ENCODE peak calls at places on chromosomes 6 and 20, in seven cellular contexts. A is neural progenitor cell, L is HCT116, H is MM.1S, U is PC-3, R is GM23248, Q is GM23338. M is an unnamed sample.

GRCh38 chr20:58372836-58373235 is 16.2 kb upstream of the VAPB start:
- DNase-seq in R (no peak), A (peak), U (peak), Q (peak), L (no peak), H (no peak), M (peak)

GRCh38 chr6:133595076-133595868 is 293.6 kb upstream of the TCF21 start:
- DNase-seq in A (no peak), H (no peak), L (no peak), U (peak), R (peak), Q (no peak), M (peak)

GRCh38 chr6:8530775-8531435 is 95.6 kb upstream of the SLC35B3 start:
- DNase-seq in L (no peak), U (no peak), Q (peak), A (peak), H (no peak), R (no peak), M (no peak)

GRCh38 chr6:125507987-125508655 is 206.4 kb upstream of the HDDC2 start:
- DNase-seq in R (peak), L (no peak), Q (no peak), U (no peak), A (no peak), H (peak), M (peak)

GRCh38 chr20:57716202-57716601 is 6.4 kb upstream of the PMEPA1 start:
- DNase-seq in Q (no peak), H (no peak), A (no peak), R (peak), U (peak), L (no peak), M (no peak)

GRCh38 chr20:37195018-37195417 is 15.7 kb upstream of the MROH8 start:
- DNase-seq in U (no peak), A (no peak), Q (no peak), H (no peak), L (no peak), R (no peak), M (no peak)

GRCh38 chr6:4961322-4962168 is 42.3 kb downstream of the RPP40 start:
- DNase-seq in R (peak), U (peak), Q (no peak), H (no peak), A (no peak), L (no peak), M (no peak)

GRCh38 chr6:144898052-144898689 is 613.0 kb downstream of the UTRN start:
- DNase-seq in Q (no peak), L (peak), U (peak), R (peak), H (no peak), A (no peak), M (no peak)

GRCh38 chr6:2943564-2943955 is 27.8 kb downstream of the SERPINB6 start:
- DNase-seq in R (no peak), L (no peak), U (no peak), A (no peak), H (no peak), Q (no peak), M (no peak)

GRCh38 chr6:74936886-74937285 is 269.0 kb downstream of the COL12A1 start:
- DNase-seq in U (peak), A (no peak), L (no peak), H (no peak), R (peak), Q (no peak), M (no peak)

GRCh38 chr20:2169456-2170088 is 67.9 kb downstream of the STK35 start:
- DNase-seq in A (no peak), Q (no peak), H (no peak), L (no peak), R (no peak), U (no peak), M (no peak)

GRCh38 chr20:35252037-35252461 is 25.6 kb downstream of the MMP24 start:
- DNase-seq in A (no peak), U (no peak), Q (no peak), L (no peak), H (peak), R (no peak), M (no peak)

GRCh38 chr20:41580384-41580783 is 37.8 kb downstream of the CHD6 start:
- DNase-seq in A (no peak), R (no peak), H (no peak), Q (no peak), U (no peak), L (no peak), M (no peak)

GRCh38 chr6:156316613-156317012 is 460.6 kb upstream of the ARID1B start:
- DNase-seq in A (no peak), L (no peak), H (no peak), U (no peak), Q (no peak), R (no peak), M (no peak)

GRCh38 chr6:130075879-130076278 is 57.5 kb downstream of the L3MBTL3 start:
- DNase-seq in R (peak), Q (no peak), L (no peak), H (no peak), U (no peak), A (no peak), M (no peak)

GRCh38 chr20:53126185-53126584 is 154.0 kb downstream of the TSHZ2 start:
- DNase-seq in L (no peak), R (no peak), Q (peak), A (peak), H (no peak), U (no peak), M (no peak)

GRCh38 chr6:35706468-35706867 is 17.8 kb upstream of the FKBP5 start:
- DNase-seq in A (no peak), Q (no peak), R (peak), L (no peak), H (no peak), U (no peak), M (no peak)

GRCh38 chr6:136051140-136051775 is 198.9 kb downstream of the MTFR2 start:
- DNase-seq in R (no peak), U (no peak), H (peak), Q (no peak), L (no peak), A (no peak), M (peak)

GRCh38 chr6:37512400-37512958 is 12.8 kb upstream of the CCDC167 start:
- DNase-seq in L (no peak), H (no peak), U (no peak), R (no peak), Q (peak), A (peak), M (no peak)

GRCh38 chr6:142341855-142342330 is 40.1 kb downstream of the ADGRG6 start:
- DNase-seq in U (no peak), A (no peak), Q (no peak), H (no peak), R (no peak), L (no peak), M (no peak)

GRCh38 chr20:54355631-54356280 is 119.6 kb upstream of the DOK5 start:
- DNase-seq in Q (no peak), U (no peak), L (no peak), R (no peak), A (no peak), H (no peak), M (no peak)

GRCh38 chr6:169156108-169156821 is 97.4 kb downstream of the THBS2 start:
- DNase-seq in H (no peak), U (no peak), L (no peak), Q (no peak), R (no peak), A (no peak), M (no peak)

DNA sequence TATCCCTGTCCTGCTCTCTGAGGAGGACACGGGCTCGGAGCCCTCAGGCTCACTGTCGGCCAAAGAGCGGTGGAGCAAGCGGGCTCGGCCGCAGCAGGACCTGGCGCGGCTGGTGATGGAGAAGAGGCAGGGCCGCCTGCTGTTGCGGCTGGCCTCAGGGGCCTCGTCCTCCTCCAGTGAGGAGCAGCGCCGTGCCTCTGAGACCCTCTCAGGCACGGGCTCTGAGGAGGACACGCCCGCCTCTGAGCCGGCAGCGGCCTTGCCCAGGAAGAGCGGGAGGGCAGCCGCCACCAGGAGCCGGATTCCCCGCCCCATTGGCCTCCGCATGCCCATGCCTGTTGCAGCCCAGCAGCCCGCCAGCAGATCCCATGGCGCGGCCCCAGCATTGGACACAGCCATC is 14.2 kb upstream of the SLC22A7 start:
- DNase-seq in R (no peak), H (no peak), Q (no peak), L (no peak), A (no peak), U (peak), M (no peak)
- H3K27ac ChIP-seq in R (no peak), H (no peak), Q (no peak), L (no peak), A (no peak), U (no peak), M (no peak)

GRCh38 chr20:46710149-46710913 is 882 bp downstream of the SLC2A10 start:
- DNase-seq in L (no peak), A (no peak), R (peak), Q (no peak), U (no peak), H (no peak), M (no peak)
- TF ChIP-seq EZH2 in L (no peak), A (no peak), R (no peak), Q (no peak), U (no peak), H (no peak), M (no peak)

DNA sequence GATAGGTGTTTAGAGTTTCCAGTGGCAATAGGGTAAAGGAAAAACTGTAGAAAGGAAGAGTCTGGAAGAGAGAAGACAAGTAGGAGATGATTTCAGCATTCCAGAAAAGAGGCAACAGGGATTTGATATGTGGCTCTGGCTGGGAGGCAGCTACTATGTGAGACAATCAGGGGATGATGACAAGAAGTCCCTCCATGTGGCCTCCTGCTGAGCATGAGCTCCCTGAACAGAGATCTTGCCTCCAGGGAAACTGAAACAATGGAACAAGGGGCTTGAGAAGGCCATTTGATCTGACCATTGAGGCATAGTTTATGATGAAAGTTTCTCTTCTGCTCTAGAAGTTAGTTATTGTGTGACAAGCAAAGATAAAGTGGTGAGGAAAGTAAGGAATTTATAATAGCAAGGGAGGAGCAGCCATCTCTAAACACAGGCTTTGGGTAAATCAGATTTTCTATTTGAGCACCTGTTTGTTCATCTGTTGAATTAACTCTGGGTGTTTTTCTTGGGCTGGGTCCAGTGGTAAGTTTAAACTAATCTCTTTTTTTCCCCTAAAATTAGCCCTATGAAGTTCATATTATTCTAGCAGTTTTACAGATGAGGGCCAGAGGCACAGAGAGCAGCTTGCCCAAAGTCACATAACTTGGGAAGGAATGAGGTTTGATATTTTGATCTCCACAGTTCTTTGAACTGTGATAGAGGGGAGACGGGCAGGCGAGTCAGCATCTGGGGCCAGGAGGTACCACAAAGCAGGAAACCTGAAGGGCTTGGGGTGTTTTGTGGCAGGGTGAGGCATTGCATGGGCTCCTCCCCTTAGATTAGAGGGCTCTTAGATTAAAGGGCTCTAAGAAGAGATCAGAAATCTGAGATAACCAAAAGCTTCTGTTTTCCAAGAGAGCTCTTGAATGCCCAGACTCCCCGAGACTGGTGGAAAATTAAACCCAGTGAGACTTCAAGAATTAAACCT is 2.8 kb upstream of the GPX5 start:
- DNase-seq in H (no peak), L (no peak), R (no peak), Q (peak), A (peak), U (no peak), M (no peak)
- TF ChIP-seq EZH2phosphoT487 in H (no peak), L (no peak), R (no peak), Q (no peak), A (no peak), U (no peak), M (no peak)

GRCh38 chr6:31143148-31143547 is 4.3 kb upstream of the PSORS1C2 start:
- DNase-seq in R (peak), H (no peak), U (no peak), Q (no peak), A (peak), L (no peak), M (peak)
- H3K27ac ChIP-seq in R (peak), H (no peak), U (no peak), Q (no peak), A (no peak), L (no peak), M (no peak)

DNA sequence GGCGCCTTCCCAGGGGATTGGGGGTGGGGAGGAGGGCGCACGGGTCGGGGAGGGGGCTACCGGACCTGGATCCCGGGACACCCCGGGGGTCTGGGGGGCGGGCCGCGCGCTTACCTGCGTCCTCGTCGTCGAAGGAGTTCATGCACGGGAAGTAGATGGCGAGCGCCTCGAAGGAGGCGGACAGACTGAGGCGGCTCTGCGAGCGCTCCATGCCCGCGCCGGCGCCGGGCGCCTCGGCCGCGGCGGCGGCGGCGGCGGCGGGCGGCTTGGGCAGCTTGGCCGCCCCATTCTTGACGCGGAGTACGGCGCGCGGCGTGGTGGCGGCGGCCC is 320 bp downstream of the RIMS4 start:
- DNase-seq in Q (peak), U (no peak), A (no peak), H (no peak), R (peak), L (no peak), M (no peak)
- TF ChIP-seq EZH2 in Q (no peak), U (no peak), A (peak), H (no peak), R (no peak), L (no peak), M (no peak)

GRCh38 chr6:42030585-42031506 is 19.5 kb upstream of the TAF8 start:
- DNase-seq in H (no peak), U (no peak), Q (peak), R (no peak), A (peak), L (no peak), M (peak)
- TF ChIP-seq EZH2phosphoT487 in H (no peak), U (no peak), Q (no peak), R (no peak), A (no peak), L (no peak), M (no peak)

GRCh38 chr6:11315743-11316437 is 83.4 kb upstream of the NEDD9 start:
- DNase-seq in L (peak), U (peak), R (peak), Q (no peak), A (no peak), H (no peak), M (peak)
- H3K27ac ChIP-seq in L (no peak), U (peak), R (peak), Q (no peak), A (no peak), H (no peak), M (peak)